ENCODE peak calls at places on chromosomes 5 and 9, in four cellular contexts. One of them, this sample, is unnamed.

GRCh38 chr9:117412006-117412715 is 2.7 kb downstream of the ASTN2 start:
- DNase-seq in GM06990: peak; percentile 3
- DNase-seq in non-pigmented ciliary epithelial cell: no peak
- DNase-seq in stimulated activated CD4-positive, alpha-beta T cell treated with anti-CD3 and anti-CD28 coated beads, Interleukin-2, amount 100 ng/mL, for 48 hours: no peak
- DNase-seq in this sample: no peak

GRCh38 chr5:50595199-50595598 is 71.2 kb upstream of the PARP8 start:
- DNase-seq in GM06990: no peak
- DNase-seq in non-pigmented ciliary epithelial cell: peak; percentile 65
- DNase-seq in stimulated activated CD4-positive, alpha-beta T cell treated with anti-CD3 and anti-CD28 coated beads, Interleukin-2, amount 100 ng/mL, for 48 hours: no peak
- DNase-seq in this sample: peak; percentile 1

GRCh38 chr5:79133657-79134451 is 22.2 kb downstream of the BHMT start:
- DNase-seq in GM06990: no peak
- DNase-seq in non-pigmented ciliary epithelial cell: peak; percentile 54
- DNase-seq in stimulated activated CD4-positive, alpha-beta T cell treated with anti-CD3 and anti-CD28 coated beads, Interleukin-2, amount 100 ng/mL, for 48 hours: peak; percentile 59
- DNase-seq in this sample: peak; percentile 55

GRCh38 chr5:33969572-33970452 is 14.7 kb downstream of the SLC45A2 start:
- DNase-seq in GM06990: peak; percentile 40
- DNase-seq in non-pigmented ciliary epithelial cell: peak; percentile 28
- DNase-seq in stimulated activated CD4-positive, alpha-beta T cell treated with anti-CD3 and anti-CD28 coated beads, Interleukin-2, amount 100 ng/mL, for 48 hours: no peak
- DNase-seq in this sample: peak; percentile 42

GRCh38 chr9:123322771-123323481 is 33.1 kb upstream of the CRB2 start:
- DNase-seq in GM06990: peak; percentile 77
- DNase-seq in non-pigmented ciliary epithelial cell: no peak
- DNase-seq in stimulated activated CD4-positive, alpha-beta T cell treated with anti-CD3 and anti-CD28 coated beads, Interleukin-2, amount 100 ng/mL, for 48 hours: peak; percentile 43
- DNase-seq in this sample: no peak

GRCh38 chr5:98844865-98845264 is 71.4 kb downstream of the RGMB start:
- DNase-seq in GM06990: no peak
- DNase-seq in non-pigmented ciliary epithelial cell: no peak
- DNase-seq in stimulated activated CD4-positive, alpha-beta T cell treated with anti-CD3 and anti-CD28 coated beads, Interleukin-2, amount 100 ng/mL, for 48 hours: no peak
- DNase-seq in this sample: no peak

GRCh38 chr9:108582716-108583115 is 273.1 kb downstream of the ACTL7B start:
- DNase-seq in GM06990: no peak
- DNase-seq in non-pigmented ciliary epithelial cell: no peak
- DNase-seq in stimulated activated CD4-positive, alpha-beta T cell treated with anti-CD3 and anti-CD28 coated beads, Interleukin-2, amount 100 ng/mL, for 48 hours: no peak
- DNase-seq in this sample: no peak

GRCh38 chr5:3428355-3428754 is 167.3 kb upstream of the IRX1 start:
- DNase-seq in GM06990: no peak
- DNase-seq in non-pigmented ciliary epithelial cell: no peak
- DNase-seq in stimulated activated CD4-positive, alpha-beta T cell treated with anti-CD3 and anti-CD28 coated beads, Interleukin-2, amount 100 ng/mL, for 48 hours: no peak
- DNase-seq in this sample: no peak

GRCh38 chr5:81397169-81397568 is 3.2 kb upstream of the ACOT12 start:
- DNase-seq in GM06990: no peak
- DNase-seq in non-pigmented ciliary epithelial cell: no peak
- DNase-seq in stimulated activated CD4-positive, alpha-beta T cell treated with anti-CD3 and anti-CD28 coated beads, Interleukin-2, amount 100 ng/mL, for 48 hours: no peak
- DNase-seq in this sample: no peak

GRCh38 chr5:113038714-113039113 is 62.1 kb downstream of the DCP2 start:
- DNase-seq in GM06990: no peak
- DNase-seq in non-pigmented ciliary epithelial cell: no peak
- DNase-seq in stimulated activated CD4-positive, alpha-beta T cell treated with anti-CD3 and anti-CD28 coated beads, Interleukin-2, amount 100 ng/mL, for 48 hours: no peak
- DNase-seq in this sample: no peak

GRCh38 chr9:19490269-19490668 is 81.5 kb downstream of the ACER2 start:
- DNase-seq in GM06990: no peak
- DNase-seq in non-pigmented ciliary epithelial cell: no peak
- DNase-seq in stimulated activated CD4-positive, alpha-beta T cell treated with anti-CD3 and anti-CD28 coated beads, Interleukin-2, amount 100 ng/mL, for 48 hours: no peak
- DNase-seq in this sample: no peak

GRCh38 chr9:93304574-93305496 is 120.9 kb downstream of the WNK2 start:
- DNase-seq in GM06990: no peak
- DNase-seq in non-pigmented ciliary epithelial cell: no peak
- DNase-seq in stimulated activated CD4-positive, alpha-beta T cell treated with anti-CD3 and anti-CD28 coated beads, Interleukin-2, amount 100 ng/mL, for 48 hours: no peak
- DNase-seq in this sample: peak; percentile 5

GRCh38 chr9:114811969-114812636 is 6.3 kb upstream of the TNFSF15 start:
- DNase-seq in GM06990: no peak
- DNase-seq in non-pigmented ciliary epithelial cell: no peak
- DNase-seq in stimulated activated CD4-positive, alpha-beta T cell treated with anti-CD3 and anti-CD28 coated beads, Interleukin-2, amount 100 ng/mL, for 48 hours: no peak
- DNase-seq in this sample: no peak

GRCh38 chr5:78562719-78563330 is 85.7 kb downstream of the LHFPL2 start:
- DNase-seq in GM06990: no peak
- DNase-seq in non-pigmented ciliary epithelial cell: no peak
- DNase-seq in stimulated activated CD4-positive, alpha-beta T cell treated with anti-CD3 and anti-CD28 coated beads, Interleukin-2, amount 100 ng/mL, for 48 hours: no peak
- DNase-seq in this sample: no peak

GRCh38 chr9:77417570-77417969 is 230.6 kb downstream of the GNA14 start:
- DNase-seq in GM06990: no peak
- DNase-seq in non-pigmented ciliary epithelial cell: no peak
- DNase-seq in stimulated activated CD4-positive, alpha-beta T cell treated with anti-CD3 and anti-CD28 coated beads, Interleukin-2, amount 100 ng/mL, for 48 hours: no peak
- DNase-seq in this sample: peak; percentile 75

GRCh38 chr5:10503997-10504761 is 59.7 kb upstream of the ANKRD33B start:
- DNase-seq in GM06990: no peak
- DNase-seq in non-pigmented ciliary epithelial cell: no peak
- DNase-seq in stimulated activated CD4-positive, alpha-beta T cell treated with anti-CD3 and anti-CD28 coated beads, Interleukin-2, amount 100 ng/mL, for 48 hours: no peak
- DNase-seq in this sample: no peak

GRCh38 chr5:1293416-1293996 is 1.4 kb downstream of the TERT start:
- DNase-seq in GM06990: no peak
- DNase-seq in non-pigmented ciliary epithelial cell: no peak
- DNase-seq in stimulated activated CD4-positive, alpha-beta T cell treated with anti-CD3 and anti-CD28 coated beads, Interleukin-2, amount 100 ng/mL, for 48 hours: no peak
- DNase-seq in this sample: no peak

GRCh38 chr9:131273146-131273545 is 3.2 kb downstream of the FAM78A start:
- DNase-seq in GM06990: peak; percentile 62
- DNase-seq in non-pigmented ciliary epithelial cell: no peak
- DNase-seq in stimulated activated CD4-positive, alpha-beta T cell treated with anti-CD3 and anti-CD28 coated beads, Interleukin-2, amount 100 ng/mL, for 48 hours: no peak
- DNase-seq in this sample: no peak

GRCh38 chr5:756171-756570 is 28.4 kb downstream of the ZDHHC11B start:
- DNase-seq in GM06990: no peak
- DNase-seq in non-pigmented ciliary epithelial cell: no peak
- DNase-seq in stimulated activated CD4-positive, alpha-beta T cell treated with anti-CD3 and anti-CD28 coated beads, Interleukin-2, amount 100 ng/mL, for 48 hours: no peak
- DNase-seq in this sample: no peak

GRCh38 chr9:111038336-111039202 is at the start of gene LPAR1:
- DNase-seq in GM06990: peak; percentile 63
- DNase-seq in non-pigmented ciliary epithelial cell: no peak
- DNase-seq in stimulated activated CD4-positive, alpha-beta T cell treated with anti-CD3 and anti-CD28 coated beads, Interleukin-2, amount 100 ng/mL, for 48 hours: no peak
- DNase-seq in this sample: no peak

GRCh38 chr9:136859821-136860269 is 6.3 kb downstream of the EDF1 start:
- DNase-seq in GM06990: peak; percentile 6
- DNase-seq in non-pigmented ciliary epithelial cell: no peak
- DNase-seq in stimulated activated CD4-positive, alpha-beta T cell treated with anti-CD3 and anti-CD28 coated beads, Interleukin-2, amount 100 ng/mL, for 48 hours: no peak
- DNase-seq in this sample: no peak

GRCh38 chr5:180808461-180809000 is 5.9 kb upstream of the MGAT1 start:
- DNase-seq in GM06990: no peak
- DNase-seq in non-pigmented ciliary epithelial cell: no peak
- DNase-seq in stimulated activated CD4-positive, alpha-beta T cell treated with anti-CD3 and anti-CD28 coated beads, Interleukin-2, amount 100 ng/mL, for 48 hours: no peak
- DNase-seq in this sample: no peak

GRCh38 chr9:35106343-35106730 is 3.4 kb upstream of the STOML2 start:
- DNase-seq in GM06990: no peak
- DNase-seq in non-pigmented ciliary epithelial cell: no peak
- DNase-seq in stimulated activated CD4-positive, alpha-beta T cell treated with anti-CD3 and anti-CD28 coated beads, Interleukin-2, amount 100 ng/mL, for 48 hours: no peak
- DNase-seq in this sample: no peak

GRCh38 chr9:77839459-77840140 is 191.5 kb upstream of the GNA14 start:
- DNase-seq in GM06990: no peak
- DNase-seq in non-pigmented ciliary epithelial cell: no peak
- DNase-seq in stimulated activated CD4-positive, alpha-beta T cell treated with anti-CD3 and anti-CD28 coated beads, Interleukin-2, amount 100 ng/mL, for 48 hours: no peak
- DNase-seq in this sample: peak; percentile 37

GRCh38 chr5:112554089-112554977 is 135.3 kb upstream of the EPB41L4A start:
- DNase-seq in GM06990: no peak
- DNase-seq in non-pigmented ciliary epithelial cell: no peak
- DNase-seq in stimulated activated CD4-positive, alpha-beta T cell treated with anti-CD3 and anti-CD28 coated beads, Interleukin-2, amount 100 ng/mL, for 48 hours: no peak
- DNase-seq in this sample: peak; percentile 4

GRCh38 chr5:108278285-108279240 is 103.3 kb downstream of the FBXL17 start:
- DNase-seq in GM06990: no peak
- DNase-seq in non-pigmented ciliary epithelial cell: no peak
- DNase-seq in stimulated activated CD4-positive, alpha-beta T cell treated with anti-CD3 and anti-CD28 coated beads, Interleukin-2, amount 100 ng/mL, for 48 hours: no peak
- DNase-seq in this sample: no peak

GRCh38 chr9:75855509-75855908 is 35.0 kb upstream of the PCSK5 start:
- DNase-seq in GM06990: no peak
- DNase-seq in non-pigmented ciliary epithelial cell: no peak
- DNase-seq in stimulated activated CD4-positive, alpha-beta T cell treated with anti-CD3 and anti-CD28 coated beads, Interleukin-2, amount 100 ng/mL, for 48 hours: no peak
- DNase-seq in this sample: peak; percentile 6

GRCh38 chr5:144169904-144170275 is 569 bp downstream of the YIPF5 start:
- DNase-seq in GM06990: no peak
- DNase-seq in non-pigmented ciliary epithelial cell: no peak
- DNase-seq in stimulated activated CD4-positive, alpha-beta T cell treated with anti-CD3 and anti-CD28 coated beads, Interleukin-2, amount 100 ng/mL, for 48 hours: no peak
- DNase-seq in this sample: no peak

GRCh38 chr9:38090170-38090569 is 21.1 kb upstream of the SHB start:
- DNase-seq in GM06990: peak; percentile 36
- DNase-seq in non-pigmented ciliary epithelial cell: no peak
- DNase-seq in stimulated activated CD4-positive, alpha-beta T cell treated with anti-CD3 and anti-CD28 coated beads, Interleukin-2, amount 100 ng/mL, for 48 hours: no peak
- DNase-seq in this sample: no peak

GRCh38 chr9:134167530-134167931 is 3.2 kb upstream of the RNU6ATAC start:
- DNase-seq in GM06990: no peak
- DNase-seq in non-pigmented ciliary epithelial cell: no peak
- DNase-seq in stimulated activated CD4-positive, alpha-beta T cell treated with anti-CD3 and anti-CD28 coated beads, Interleukin-2, amount 100 ng/mL, for 48 hours: no peak
- DNase-seq in this sample: no peak

GRCh38 chr9:123929177-123929869 is 603 bp downstream of the DENND1A start:
- DNase-seq in GM06990: peak; percentile 55
- DNase-seq in non-pigmented ciliary epithelial cell: no peak
- DNase-seq in stimulated activated CD4-positive, alpha-beta T cell treated with anti-CD3 and anti-CD28 coated beads, Interleukin-2, amount 100 ng/mL, for 48 hours: no peak
- DNase-seq in this sample: no peak

GRCh38 chr5:167573274-167574127 is 717.9 kb upstream of the WWC1 start:
- DNase-seq in GM06990: no peak
- DNase-seq in non-pigmented ciliary epithelial cell: peak; percentile 17
- DNase-seq in stimulated activated CD4-positive, alpha-beta T cell treated with anti-CD3 and anti-CD28 coated beads, Interleukin-2, amount 100 ng/mL, for 48 hours: no peak
- DNase-seq in this sample: peak; percentile 37

GRCh38 chr9:70475211-70475610 is 60.8 kb upstream of the KLF9 start:
- DNase-seq in GM06990: no peak
- DNase-seq in non-pigmented ciliary epithelial cell: no peak
- DNase-seq in stimulated activated CD4-positive, alpha-beta T cell treated with anti-CD3 and anti-CD28 coated beads, Interleukin-2, amount 100 ng/mL, for 48 hours: no peak
- DNase-seq in this sample: no peak

GRCh38 chr5:147658293-147658932 is 124.1 kb downstream of the JAKMIP2 start:
- DNase-seq in GM06990: no peak
- DNase-seq in non-pigmented ciliary epithelial cell: peak; percentile 11
- DNase-seq in stimulated activated CD4-positive, alpha-beta T cell treated with anti-CD3 and anti-CD28 coated beads, Interleukin-2, amount 100 ng/mL, for 48 hours: no peak
- DNase-seq in this sample: no peak

GRCh38 chr5:136957428-136957827 is 541.7 kb downstream of the SPOCK1 start:
- DNase-seq in GM06990: no peak
- DNase-seq in non-pigmented ciliary epithelial cell: no peak
- DNase-seq in stimulated activated CD4-positive, alpha-beta T cell treated with anti-CD3 and anti-CD28 coated beads, Interleukin-2, amount 100 ng/mL, for 48 hours: no peak
- DNase-seq in this sample: no peak

This sample was measured in skeletal muscle cell.